ENCODE peak calls at places on chromosomes 1 and 21, in eight cellular contexts. H, D, A, N, J, V, E and Z are unnamed samples.

GRCh38 chr1:231420299-231420958 is 1.7 kb downstream of the EGLN1 start:
- DNase-seq in H (peak; percentile 35), D (no peak), A (peak; percentile 32), N (no peak), J (no peak), V (peak; percentile 12), E (no peak), Z (no peak)

GRCh38 chr1:4585216-4585615 is 69.2 kb upstream of the AJAP1 start:
- DNase-seq in H (peak; percentile 59), D (peak; percentile 29), A (no peak), N (peak; percentile 99), J (no peak), V (peak; percentile 50), E (no peak), Z (no peak)

GRCh38 chr1:31368611-31369107 is 4.2 kb downstream of the FABP3 start:
- DNase-seq in H (peak; percentile 69), D (no peak), A (no peak), N (no peak), J (no peak), V (no peak), E (no peak), Z (no peak)

GRCh38 chr21:45998276-45998701 is 16.7 kb downstream of the COL6A1 start:
- DNase-seq in H (no peak), D (no peak), A (no peak), N (no peak), J (no peak), V (no peak), E (no peak), Z (no peak)

GRCh38 chr1:2300851-2301606 is 72.9 kb downstream of the SKI start:
- DNase-seq in H (no peak), D (no peak), A (peak; percentile 67), N (no peak), J (no peak), V (no peak), E (peak; percentile 76), Z (no peak)

GRCh38 chr21:42991992-42992740 is 17.8 kb downstream of the PKNOX1 start:
- DNase-seq in H (peak; percentile 66), D (no peak), A (peak; percentile 97), N (no peak), J (no peak), V (no peak), E (no peak), Z (no peak)

GRCh38 chr21:29829514-29830255 is 110.1 kb downstream of the GRIK1 start:
- DNase-seq in H (no peak), D (no peak), A (no peak), N (no peak), J (no peak), V (no peak), E (no peak), Z (no peak)

GRCh38 chr1:67605209-67605780 is 79.7 kb upstream of the GADD45A start:
- DNase-seq in H (no peak), D (no peak), A (no peak), N (no peak), J (no peak), V (no peak), E (no peak), Z (no peak)

GRCh38 chr1:221217029-221217428 is 337.8 kb downstream of the HLX start:
- DNase-seq in H (no peak), D (no peak), A (peak; percentile 8), N (no peak), J (no peak), V (no peak), E (no peak), Z (no peak)

GRCh38 chr21:43311303-43311817 is 115.6 kb downstream of the SIK1 start:
- DNase-seq in H (no peak), D (no peak), A (no peak), N (no peak), J (peak; percentile 68), V (no peak), E (no peak), Z (no peak)

GRCh38 chr1:16101618-16102017 is 28.2 kb upstream of the FAM131C start:
- DNase-seq in H (no peak), D (no peak), A (no peak), N (no peak), J (peak; percentile 44), V (no peak), E (no peak), Z (no peak)

GRCh38 chr1:168287237-168287664 is 6.6 kb downstream of the TBX19 start:
- DNase-seq in H (peak; percentile 84), D (no peak), A (peak; percentile 83), N (no peak), J (no peak), V (no peak), E (no peak), Z (no peak)

DNA sequence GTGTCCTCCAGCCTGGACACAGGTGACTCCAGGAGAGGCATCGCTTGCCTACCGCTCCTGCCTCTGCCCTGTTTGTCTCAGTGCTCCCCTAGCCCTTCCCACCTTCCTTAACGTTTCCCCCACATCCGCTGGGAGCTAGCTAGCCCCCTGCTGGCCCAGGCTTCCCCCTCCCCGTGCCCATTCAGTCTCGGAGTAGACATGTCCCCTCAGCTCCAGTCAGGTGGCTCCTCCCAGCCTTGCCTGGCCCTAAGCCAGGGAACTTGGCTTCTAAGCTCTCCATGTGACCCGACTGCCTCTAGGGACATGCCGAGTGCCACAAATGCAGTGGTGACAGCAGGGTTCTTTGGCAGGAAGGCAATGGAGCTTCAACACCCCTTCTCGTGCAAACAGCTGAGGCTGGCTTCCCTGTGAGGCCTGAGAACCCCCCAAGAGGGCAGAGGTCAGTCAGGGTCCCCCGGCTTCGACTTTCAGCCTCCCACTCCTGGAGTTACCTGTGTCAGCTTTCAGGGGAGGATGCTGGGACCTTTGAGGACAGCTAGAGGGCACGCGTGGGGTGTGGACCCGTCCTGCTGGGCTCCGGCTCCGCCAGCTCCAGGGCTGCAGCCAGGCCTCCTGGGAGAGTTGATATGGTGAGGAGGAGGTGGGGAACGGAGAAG is 16.2 kb downstream of the DRAXIN start:
- DNase-seq in H (peak; percentile 88), D (no peak), A (no peak), N (no peak), J (peak; percentile 69), V (peak; percentile 74), E (no peak), Z (no peak)
- TF ChIP-seq RAD21 in H (peak; percentile 0), D (no peak), A (no peak), N (no peak), J (no peak), V (no peak), E (no peak), Z (no peak)

GRCh38 chr1:228923973-228924766 is 188.9 kb downstream of the RHOU start:
- DNase-seq in H (no peak), D (no peak), A (peak; percentile 72), N (no peak), J (no peak), V (no peak), E (no peak), Z (no peak)
- TF ChIP-seq RAD21 in H (no peak), D (no peak), A (no peak), N (no peak), J (no peak), V (no peak), E (no peak), Z (no peak)

GRCh38 chr1:98985687-98986086 is 19.0 kb downstream of the PLPPR5 start:
- DNase-seq in H (no peak), D (no peak), A (no peak), N (no peak), J (no peak), V (no peak), E (no peak), Z (no peak)

GRCh38 chr1:98992844-98993243 is 11.8 kb downstream of the PLPPR5 start:
- DNase-seq in H (no peak), D (no peak), A (no peak), N (no peak), J (no peak), V (no peak), E (no peak), Z (no peak)

GRCh38 chr1:98988906-98989603 is 15.6 kb downstream of the PLPPR5 start:
- DNase-seq in H (no peak), D (no peak), A (peak; percentile 15), N (no peak), J (no peak), V (no peak), E (peak; percentile 2), Z (no peak)

DNA sequence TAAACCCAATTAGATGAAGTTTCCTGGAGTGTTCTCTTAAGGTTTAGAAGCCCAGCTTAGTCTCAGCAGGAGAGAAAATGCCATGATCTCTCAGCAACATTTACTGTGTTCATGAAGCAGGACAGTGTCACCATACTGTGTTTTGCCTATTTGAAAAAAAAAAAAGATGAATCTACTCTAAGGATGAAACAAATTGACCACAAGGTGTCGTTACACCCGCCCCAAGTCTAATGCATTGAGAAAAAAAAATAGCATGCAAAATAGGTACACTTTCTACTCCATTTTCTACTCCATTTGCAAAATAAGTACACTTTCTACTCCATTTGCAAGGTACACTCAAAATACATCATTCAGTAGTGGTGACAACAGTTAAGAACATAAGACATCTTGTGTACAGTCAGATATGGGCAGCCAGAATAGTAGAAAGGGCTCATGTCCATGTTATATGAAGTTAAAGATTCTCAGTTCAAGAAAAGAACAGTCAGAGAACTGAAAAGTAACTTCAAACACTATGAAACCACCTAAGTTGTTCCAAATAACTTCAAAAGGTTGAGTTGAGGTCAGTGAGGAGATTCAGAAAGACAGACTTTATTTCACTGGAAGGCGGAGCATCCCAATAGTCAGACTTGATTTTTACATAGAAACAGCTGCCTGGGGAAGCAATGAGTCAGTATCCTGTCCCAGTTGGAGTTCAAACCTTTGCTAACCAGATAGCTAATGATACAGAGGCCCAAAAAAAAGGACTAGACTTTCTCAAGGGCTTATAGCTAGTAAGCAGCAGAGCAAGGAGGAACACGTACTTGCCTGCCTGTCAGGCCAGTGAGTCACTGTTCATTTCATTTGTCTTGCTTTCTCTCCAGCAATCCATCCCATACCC is 13.3 kb downstream of the PLPPR5 start:
- DNase-seq in H (peak; percentile 3), D (no peak), A (peak; percentile 93), N (no peak), J (peak; percentile 21), V (no peak), E (peak; percentile 1), Z (peak; percentile 40)
- TF ChIP-seq RAD21 in H (no peak), D (peak; percentile 37), A (no peak), N (peak; percentile 30), J (no peak), V (no peak), E (peak; percentile 32), Z (peak; percentile 49)

DNA sequence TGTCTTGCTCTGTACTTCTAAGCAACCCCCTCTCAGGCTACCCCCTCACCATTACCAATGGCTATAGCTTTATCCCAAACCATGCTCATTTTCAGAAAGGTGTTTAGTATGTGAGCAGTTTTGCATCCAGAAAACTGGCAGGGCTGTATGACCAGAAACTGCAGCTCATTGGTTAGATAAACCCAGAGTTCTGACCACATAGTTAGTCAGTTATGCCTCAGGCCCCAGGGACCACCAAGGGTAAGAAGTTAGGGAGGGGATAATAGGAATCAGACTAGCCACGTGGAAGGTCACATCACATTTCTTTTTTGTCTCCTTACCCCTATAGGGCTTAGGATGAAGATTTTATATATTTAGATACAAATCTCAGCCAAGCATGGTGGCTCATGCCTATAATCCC is 1.2 kb downstream of the ITGA10 start:
- DNase-seq in H (no peak), D (no peak), A (peak; percentile 36), N (no peak), J (no peak), V (no peak), E (no peak), Z (no peak)
- TF ChIP-seq RAD21 in H (no peak), D (no peak), A (no peak), N (no peak), J (no peak), V (no peak), E (no peak), Z (no peak)